ENCODE peak calls at places on chromosomes 12 and 14, in nine cellular contexts. A is H7; D is stromal cell of bone marrow; Q is activated CD4-positive, alpha-beta T cell treated with anti-CD3 and anti-CD28 coated beads, Interleukin-2, amount 10 ng/mL, durations not matched to agents 7 days and 5 days; N is stimulated activated naive CD8-positive, alpha-beta T cell treated with anti-CD3 and anti-CD28 coated beads, Interleukin-15, Interleukin-2, amounts not matched to agents 100 U/mL and 50 U/mL, for 24 hours; H is pancreas; B is stimulated activated CD8-positive, alpha-beta memory T cell treated with anti-CD3 and anti-CD28 coated beads, Interleukin-15, amount 100 ng/mL, for 1 hour; W is HuH-7; K is NCI-H1092. U is an unnamed sample.

GRCh38 chr14:58082491-58083098 is 69.4 kb downstream of the ARMH4 start:
- DNase-seq in K (no peak), A (no peak), D (peak), W (no peak), H (no peak), B (no peak), N (no peak), Q (no peak), U (peak)

GRCh38 chr12:43696154-43696553 is 62.4 kb downstream of the PUS7L start:
- DNase-seq in D (no peak), K (no peak), N (no peak), W (no peak), H (no peak), B (no peak), A (no peak), Q (no peak), U (no peak)

GRCh38 chr12:10363922-10364838 is 25.7 kb downstream of the KLRK1 start:
- DNase-seq in W (no peak), A (no peak), Q (peak), D (no peak), N (peak), H (peak), K (no peak), B (no peak), U (peak)

GRCh38 chr12:113112043-113112899 is 23.3 kb downstream of the RASAL1 start:
- DNase-seq in A (peak), Q (no peak), W (no peak), D (no peak), N (no peak), B (no peak), H (no peak), K (no peak), U (no peak)

GRCh38 chr12:3611853-3612703 is 121.1 kb downstream of the PRMT8 start:
- DNase-seq in N (no peak), H (no peak), B (no peak), W (no peak), D (no peak), Q (no peak), A (no peak), K (no peak), U (no peak)

GRCh38 chr14:33280646-33281045 is 342.0 kb downstream of the NPAS3 start:
- DNase-seq in A (no peak), W (no peak), B (no peak), N (no peak), K (no peak), H (no peak), D (peak), Q (no peak), U (no peak)

GRCh38 chr14:68894802-68895201 is 84.3 kb downstream of the ACTN1 start:
- DNase-seq in N (no peak), W (no peak), H (no peak), B (no peak), D (peak), K (no peak), Q (no peak), A (no peak), U (no peak)

GRCh38 chr12:25725874-25726273 is 172.8 kb upstream of the LMNTD1 start:
- DNase-seq in W (no peak), A (no peak), K (no peak), H (no peak), Q (no peak), D (peak), N (no peak), B (no peak), U (no peak)

GRCh38 chr12:69655616-69656336 is 43.3 kb downstream of the BEST3 start:
- DNase-seq in A (no peak), D (peak), K (no peak), N (no peak), H (no peak), B (no peak), W (no peak), Q (no peak), U (peak)

GRCh38 chr12:25458047-25458552 is 95.0 kb downstream of the LMNTD1 start:
- DNase-seq in N (no peak), Q (no peak), D (peak), H (no peak), B (no peak), A (no peak), W (no peak), K (no peak), U (peak)

GRCh38 chr12:96981053-96981452 is 74.0 kb downstream of the NEDD1 start:
- DNase-seq in A (no peak), K (no peak), W (no peak), N (no peak), Q (no peak), H (no peak), D (peak), B (no peak), U (no peak)

GRCh38 chr14:77037886-77038511 is 9.5 kb upstream of the IRF2BPL start:
- DNase-seq in K (no peak), N (peak), W (no peak), B (no peak), Q (peak), A (peak), D (no peak), H (no peak), U (no peak)

GRCh38 chr12:108928695-108929094 is 48.8 kb downstream of the DAO start:
- DNase-seq in Q (no peak), W (no peak), A (no peak), N (no peak), B (no peak), H (no peak), D (no peak), K (no peak), U (no peak)

GRCh38 chr14:62006116-62006737 is 244.0 kb downstream of the SNAPC1 start:
- DNase-seq in N (no peak), K (no peak), W (no peak), A (no peak), B (no peak), H (no peak), D (no peak), Q (no peak), U (no peak)

GRCh38 chr14:58736606-58737005 is 98.8 kb downstream of the DACT1 start:
- DNase-seq in B (no peak), Q (no peak), A (no peak), N (no peak), D (no peak), W (no peak), H (no peak), K (no peak), U (no peak)

GRCh38 chr14:105486974-105487448 is 325 bp downstream of the CRIP1 start:
- DNase-seq in D (no peak), N (peak), A (peak), B (peak), W (no peak), Q (peak), H (no peak), K (no peak), U (peak)

GRCh38 chr14:76784881-76785280 is 23.6 kb downstream of the VASH1 start:
- DNase-seq in H (peak), K (peak), B (peak), A (peak), D (peak), Q (peak), N (peak), W (peak), U (peak)

GRCh38 chr14:36852853-36853634 is 191.4 kb downstream of the PAX9 start:
- DNase-seq in K (no peak), A (no peak), H (no peak), Q (no peak), N (no peak), B (no peak), D (peak), W (peak), U (no peak)

GRCh38 chr12:109763201-109763841 is 49.7 kb downstream of the FAM222A start:
- DNase-seq in A (no peak), B (no peak), D (peak), W (no peak), H (no peak), Q (no peak), N (no peak), K (no peak), U (no peak)

GRCh38 chr12:124493809-124494750 is 73.3 kb downstream of the NCOR2 start:
- DNase-seq in W (no peak), K (no peak), H (no peak), Q (no peak), B (no peak), A (peak), D (no peak), N (peak), U (no peak)

GRCh38 chr12:96240656-96241055 is 46.5 kb downstream of the ELK3 start:
- DNase-seq in W (no peak), K (no peak), N (no peak), Q (no peak), B (no peak), H (no peak), D (no peak), A (no peak), U (no peak)

GRCh38 chr14:104313674-104314073 is 175.3 kb downstream of the KIF26A start:
- DNase-seq in K (no peak), B (no peak), N (no peak), D (no peak), H (no peak), A (no peak), W (no peak), Q (no peak), U (no peak)

GRCh38 chr12:30835216-30835615 is 80.5 kb upstream of the CAPRIN2 start:
- DNase-seq in N (no peak), B (no peak), D (no peak), W (no peak), A (no peak), H (no peak), K (no peak), Q (no peak), U (no peak)

GRCh38 chr12:15732341-15733061 is 56.7 kb downstream of the EPS8 start:
- DNase-seq in H (no peak), W (no peak), N (no peak), D (peak), A (no peak), Q (no peak), K (no peak), B (no peak), U (peak)

GRCh38 chr14:93720981-93721483 is 67.3 kb downstream of the PRIMA1 start:
- DNase-seq in Q (no peak), W (no peak), H (no peak), K (no peak), D (no peak), B (no peak), A (no peak), N (no peak), U (no peak)

GRCh38 chr14:104665092-104665662 is 24.2 kb upstream of the INF2 start:
- DNase-seq in K (no peak), N (no peak), B (no peak), Q (no peak), H (no peak), W (no peak), A (no peak), D (no peak), U (no peak)

GRCh38 chr12:79691299-79692248 is 810 bp upstream of the PAWR start:
- DNase-seq in A (peak), W (no peak), K (no peak), H (no peak), N (no peak), B (no peak), Q (no peak), D (peak), U (peak)

GRCh38 chr12:51242150-51242549 is 3.5 kb downstream of the DAZAP2 start:
- DNase-seq in W (no peak), N (no peak), K (no peak), H (no peak), B (no peak), A (no peak), D (no peak), Q (no peak), U (no peak)

GRCh38 chr14:23443411-23443812 is 8.0 kb upstream of the MYH7 start:
- DNase-seq in W (no peak), N (no peak), D (no peak), K (no peak), Q (no peak), H (no peak), B (no peak), A (peak), U (no peak)

GRCh38 chr12:65123435-65124063 is 2.4 kb upstream of the WIF1 start:
- DNase-seq in W (peak), N (peak), D (peak), H (no peak), K (no peak), A (peak), B (no peak), Q (peak), U (peak)

GRCh38 chr14:22598099-22598895 is at the start of gene ABHD4:
- DNase-seq in N (peak), Q (peak), W (peak), K (peak), B (no peak), H (peak), D (peak), A (peak), U (peak)

GRCh38 chr14:105531088-105531957 is 4.9 kb downstream of the TMEM121 start:
- DNase-seq in W (no peak), Q (no peak), K (no peak), B (no peak), H (no peak), D (no peak), A (peak), N (no peak), U (no peak)

U was measured in ACHN.